ENCODE peak calls at places on chromosome 1, in five cellular contexts. X, L, B, I and C are unnamed samples.

GRCh38 chr1:93798301-93798700 is 80.7 kb downstream of the DNTTIP2 start:
- DNase-seq in I (no peak), X (peak; percentile 98), L (no peak), B (no peak), C (no peak)

GRCh38 chr1:58566339-58566738 is 10.7 kb downstream of the TACSTD2 start:
- DNase-seq in I (no peak), B (no peak), X (no peak), L (no peak), C (no peak)

GRCh38 chr1:171257207-171258052 is 9.1 kb downstream of the FMO1 start:
- DNase-seq in L (no peak), X (peak; percentile 62), B (no peak), I (peak; percentile 69), C (no peak)

GRCh38 chr1:64269558-64269884 is 66.1 kb downstream of the UBE2U start:
- DNase-seq in X (no peak), I (no peak), B (no peak), L (no peak), C (no peak)

GRCh38 chr1:27429029-27429425 is 36.6 kb downstream of the GPR3 start:
- DNase-seq in L (no peak), B (no peak), I (no peak), X (no peak), C (no peak)

GRCh38 chr1:153984125-153984899 is 1.8 kb downstream of the RAB13 start:
- DNase-seq in B (no peak), I (no peak), L (no peak), X (no peak), C (no peak)

GRCh38 chr1:85581802-85582686 is 1.5 kb downstream of the CCN1 start:
- DNase-seq in X (peak; percentile 83), L (no peak), B (no peak), I (peak; percentile 63), C (peak; percentile 81)

GRCh38 chr1:22673486-22674409 is 20.7 kb downstream of the C1QB start:
- DNase-seq in I (no peak), B (no peak), X (peak; percentile 80), L (no peak), C (no peak)

GRCh38 chr1:186208405-186209129 is 166.5 kb downstream of the TPR start:
- DNase-seq in I (no peak), X (peak; percentile 70), L (no peak), B (no peak), C (no peak)

GRCh38 chr1:194331758-194332157 is 1145.3 kb upstream of the B3GALT2 start:
- DNase-seq in X (no peak), L (no peak), B (no peak), I (no peak), C (no peak)

GRCh38 chr1:92211166-92211565 is 6.5 kb upstream of the C1orf146 start:
- DNase-seq in L (no peak), B (no peak), I (no peak), X (peak; percentile 65), C (no peak)

GRCh38 chr1:63718464-63719075 is 55.2 kb upstream of the ROR1 start:
- DNase-seq in X (peak; percentile 19), I (no peak), B (no peak), L (no peak), C (no peak)

GRCh38 chr1:71638081-71638766 is 557.4 kb upstream of the ZRANB2 start:
- DNase-seq in L (no peak), I (no peak), X (peak; percentile 56), B (no peak), C (no peak)

GRCh38 chr1:175757381-175758015 is 14.1 kb upstream of the TNR start:
- DNase-seq in B (peak; percentile 32), L (no peak), I (peak; percentile 66), X (no peak), C (no peak)

GRCh38 chr1:899636-900317 is 23.9 kb upstream of the SAMD11 start:
- DNase-seq in X (no peak), I (no peak), L (no peak), B (no peak), C (peak; percentile 26)

GRCh38 chr1:45442272-45442671 is 48.7 kb downstream of the TESK2 start:
- DNase-seq in L (no peak), I (no peak), B (no peak), X (peak; percentile 68), C (no peak)

GRCh38 chr1:217369996-217370551 is 260.8 kb downstream of the GPATCH2 start:
- DNase-seq in L (no peak), B (no peak), X (no peak), I (no peak), C (no peak)

GRCh38 chr1:97144527-97144926 is 422.9 kb downstream of the PTBP2 start:
- DNase-seq in L (no peak), X (peak; percentile 77), I (no peak), B (no peak), C (no peak)

DNA sequence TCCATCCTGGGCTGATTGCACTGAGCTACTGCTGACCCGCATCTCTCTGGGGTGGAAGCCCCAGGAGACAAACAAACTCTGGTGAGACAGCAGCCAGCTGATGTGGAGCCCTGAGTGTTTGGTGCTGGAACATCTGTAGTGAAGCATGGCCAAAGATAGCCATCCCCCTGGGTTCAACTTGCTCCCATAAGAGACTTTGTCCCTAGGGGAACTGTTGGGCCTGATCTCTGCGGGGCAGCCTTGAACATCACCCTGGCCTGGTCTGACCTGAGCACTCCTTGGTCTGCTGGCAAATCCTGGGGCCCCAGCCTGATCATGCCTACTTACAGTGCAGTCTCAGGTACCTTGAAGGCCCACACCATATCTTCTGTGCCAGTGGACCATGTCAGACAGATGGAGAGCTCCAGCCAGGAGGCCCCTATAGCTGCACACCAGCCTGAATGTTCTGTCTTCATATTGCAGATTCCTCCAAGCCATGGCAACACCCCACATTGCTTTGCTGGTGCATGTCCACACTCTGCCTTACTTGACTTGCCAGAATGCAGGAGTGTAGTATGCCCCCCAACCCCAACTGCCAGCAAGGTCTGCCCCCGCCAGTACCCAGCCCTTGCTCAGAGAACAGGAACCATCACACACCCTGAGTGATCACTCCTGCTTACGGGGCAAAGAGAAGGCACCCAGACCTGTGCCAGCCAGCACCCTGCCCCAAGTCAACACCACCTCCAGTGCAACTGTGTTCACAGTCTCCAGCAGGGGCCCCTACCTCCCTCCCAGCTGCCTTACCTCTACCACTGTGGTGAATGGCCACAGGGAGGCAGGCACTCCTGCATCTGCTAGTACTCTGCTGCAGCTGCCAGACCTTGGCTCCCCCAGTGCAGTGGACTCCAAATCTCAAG is 690.5 kb upstream of the NR5A2 start:
- DNase-seq in B (no peak), X (no peak), I (no peak), L (no peak), C (no peak)
- TF ChIP-seq CTCF in B (no peak), X (no peak), I (no peak), L (no peak), C (no peak)

DNA sequence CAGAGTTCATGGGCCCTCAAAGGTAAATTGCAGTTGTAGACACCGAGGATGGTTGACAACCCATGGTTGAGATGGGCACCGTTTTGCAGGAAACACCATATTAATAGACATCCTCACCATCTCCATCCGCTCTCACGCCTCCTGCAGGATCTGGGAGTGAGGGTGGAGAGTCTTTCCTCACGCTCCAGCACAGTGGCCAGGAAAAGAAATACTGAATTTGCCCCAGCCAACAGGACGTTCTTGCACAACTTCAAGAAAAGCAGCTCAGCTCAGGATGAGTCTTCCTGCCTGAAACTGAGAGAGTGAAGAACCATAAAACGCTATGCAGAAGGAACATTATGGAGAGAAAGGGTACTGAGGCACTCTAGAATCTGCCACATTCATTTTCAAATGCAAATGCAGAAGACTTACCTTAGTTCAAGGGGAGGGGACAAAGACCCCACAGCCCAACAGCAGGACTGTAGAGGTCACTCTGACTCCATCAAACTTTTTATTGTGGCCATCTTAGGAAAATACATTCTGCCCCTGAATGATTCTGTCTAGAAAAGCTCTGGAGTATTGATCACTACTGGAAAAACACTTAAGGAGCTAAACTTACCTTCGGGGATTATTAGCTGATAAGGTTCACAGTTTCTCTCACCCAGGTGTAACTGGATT is 9.3 kb downstream of the SLAMF8 start:
- DNase-seq in B (no peak), L (no peak), I (no peak), X (peak; percentile 46), C (no peak)
- TF ChIP-seq CTCF in B (peak; percentile 41), L (no peak), I (no peak), X (peak; percentile 20), C (no peak)

DNA sequence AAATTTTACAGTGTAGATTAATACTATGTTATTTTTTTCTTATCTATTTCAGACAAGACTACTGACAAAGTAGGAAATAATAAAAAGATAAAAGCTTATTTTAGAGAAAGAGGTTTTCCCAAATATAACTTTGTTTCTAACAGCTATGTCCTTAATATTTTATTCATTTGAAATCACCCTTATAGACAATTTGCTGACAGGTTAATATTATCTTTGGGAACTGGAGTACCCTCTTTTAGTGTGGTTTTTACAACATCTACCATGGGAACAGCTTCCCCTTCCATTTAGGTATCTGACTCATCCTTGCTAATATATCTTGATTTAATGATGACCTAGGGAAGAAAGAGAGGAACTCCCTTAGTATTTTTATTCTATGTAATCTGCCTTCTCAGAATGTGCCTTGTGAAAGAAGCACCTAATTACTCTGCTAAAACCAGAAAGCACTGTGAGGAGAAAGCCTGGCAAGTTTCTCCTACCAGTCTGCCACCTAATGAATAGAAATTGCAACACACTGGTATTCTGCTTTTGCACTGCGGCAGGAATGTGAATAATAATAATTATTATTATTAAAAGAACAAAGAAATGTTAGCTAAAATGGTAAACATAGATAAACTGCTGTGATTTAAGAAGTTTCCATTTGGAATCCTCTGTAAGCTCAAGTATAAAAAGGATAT is 192.8 kb downstream of the PDE4B start:
- DNase-seq in I (no peak), B (no peak), L (no peak), X (no peak), C (no peak)
- TF ChIP-seq CTCF in I (no peak), B (no peak), L (no peak), X (no peak), C (no peak)

DNA sequence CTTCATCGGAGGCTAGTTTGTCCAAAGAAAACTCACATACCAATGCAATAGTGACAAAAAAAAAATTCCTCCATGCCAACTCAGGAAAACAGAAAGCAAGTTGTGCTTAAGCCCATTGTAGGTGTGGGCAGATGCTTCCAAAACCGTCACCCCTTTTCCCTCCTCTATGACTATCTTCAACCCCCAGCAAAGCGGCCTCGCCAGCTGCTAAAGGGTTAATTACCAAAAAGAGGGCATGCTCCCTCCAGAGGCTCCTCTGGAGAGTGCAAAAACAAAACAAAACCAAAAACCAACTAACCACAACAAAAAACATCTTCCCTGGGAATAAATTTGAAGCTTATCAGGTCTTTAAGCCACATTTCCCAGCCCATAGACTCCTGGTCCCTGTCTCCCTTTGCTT is 1.2 kb downstream of the LMOD1 start:
- DNase-seq in L (no peak), B (no peak), X (no peak), I (no peak), C (no peak)
- TF ChIP-seq CTCF in L (peak; percentile 46), B (peak; percentile 16), X (peak; percentile 52), I (no peak), C (no peak)

DNA sequence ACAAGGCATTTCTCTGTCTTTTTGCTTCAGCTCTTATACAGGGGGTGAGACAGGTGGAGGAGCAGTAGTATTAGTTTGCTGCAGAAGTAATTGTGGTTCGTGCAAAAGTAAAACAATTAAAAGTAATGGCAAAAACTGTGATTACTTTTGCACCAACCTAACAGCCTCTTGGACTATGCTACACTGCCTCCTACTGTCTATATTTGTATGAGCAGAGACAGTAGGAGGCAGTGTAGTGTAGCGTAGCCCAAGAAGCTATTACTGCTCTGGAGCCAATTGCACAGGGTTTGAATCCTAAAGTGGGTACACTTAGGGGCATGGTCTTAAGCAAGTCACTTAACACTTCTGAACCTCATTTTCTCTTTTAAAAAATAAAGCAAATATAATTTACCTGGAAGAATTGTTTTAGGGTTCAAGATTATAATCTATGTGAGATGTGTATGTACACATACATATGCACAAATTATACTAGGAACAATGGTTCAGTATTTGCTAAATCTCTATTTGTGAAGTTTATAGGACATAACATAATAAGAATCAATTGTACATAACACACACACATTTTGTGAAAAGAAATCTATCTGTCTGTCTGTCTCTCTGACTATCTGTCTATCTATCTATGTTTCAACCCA is 103.8 kb downstream of the BRINP3 start:
- DNase-seq in L (no peak), B (no peak), X (peak; percentile 40), I (no peak), C (no peak)
- TF ChIP-seq CTCF in L (no peak), B (peak; percentile 68), X (peak; percentile 65), I (peak; percentile 10), C (no peak)